ENCODE peak calls at places on chromosome 21, in five cellular contexts. One of them, this sample, is unnamed.

GRCh38 chr21:29346281-29346680 is 47.6 kb downstream of the BACH1 start:
- DNase-seq in stimulated activated CD8-positive, alpha-beta memory T cell treated with anti-CD3 and anti-CD28 coated beads, Interleukin-2, amount 100 ng/mL, for 1 hour: no peak
- DNase-seq in GM12891: no peak
- DNase-seq in lower leg skin: no peak
- DNase-seq in C1 segment of cervical spinal cord: no peak
- DNase-seq in this sample: no peak

GRCh38 chr21:41926068-41926806 is 27.6 kb downstream of the C2CD2 start:
- DNase-seq in stimulated activated CD8-positive, alpha-beta memory T cell treated with anti-CD3 and anti-CD28 coated beads, Interleukin-2, amount 100 ng/mL, for 1 hour: no peak
- DNase-seq in GM12891: no peak
- DNase-seq in C1 segment of cervical spinal cord: no peak
- DNase-seq in lower leg skin: no peak
- DNase-seq in this sample: no peak

GRCh38 chr21:46605759-46606426 is 1.0 kb upstream of the S100B start:
- DNase-seq in lower leg skin: no peak
- DNase-seq in stimulated activated CD8-positive, alpha-beta memory T cell treated with anti-CD3 and anti-CD28 coated beads, Interleukin-2, amount 100 ng/mL, for 1 hour: peak; percentile 33
- DNase-seq in C1 segment of cervical spinal cord: no peak
- DNase-seq in GM12891: peak; percentile 65
- DNase-seq in this sample: no peak

GRCh38 chr21:44913425-44914175 is 7.1 kb downstream of the ITGB2 start:
- DNase-seq in stimulated activated CD8-positive, alpha-beta memory T cell treated with anti-CD3 and anti-CD28 coated beads, Interleukin-2, amount 100 ng/mL, for 1 hour: no peak
- DNase-seq in C1 segment of cervical spinal cord: no peak
- DNase-seq in GM12891: no peak
- DNase-seq in lower leg skin: no peak
- DNase-seq in this sample: no peak

GRCh38 chr21:26136686-26137085 is 33.9 kb downstream of the APP start:
- DNase-seq in stimulated activated CD8-positive, alpha-beta memory T cell treated with anti-CD3 and anti-CD28 coated beads, Interleukin-2, amount 100 ng/mL, for 1 hour: no peak
- DNase-seq in lower leg skin: no peak
- DNase-seq in GM12891: no peak
- DNase-seq in C1 segment of cervical spinal cord: no peak
- DNase-seq in this sample: no peak

GRCh38 chr21:45615145-45615711 is 28.3 kb upstream of the PCBP3 start:
- DNase-seq in GM12891: peak; percentile 62
- DNase-seq in C1 segment of cervical spinal cord: no peak
- DNase-seq in lower leg skin: peak; percentile 77
- DNase-seq in stimulated activated CD8-positive, alpha-beta memory T cell treated with anti-CD3 and anti-CD28 coated beads, Interleukin-2, amount 100 ng/mL, for 1 hour: peak; percentile 76
- DNase-seq in this sample: no peak

GRCh38 chr21:32940079-32941014 is 85.4 kb upstream of the OLIG2 start:
- DNase-seq in GM12891: no peak
- DNase-seq in C1 segment of cervical spinal cord: no peak
- DNase-seq in stimulated activated CD8-positive, alpha-beta memory T cell treated with anti-CD3 and anti-CD28 coated beads, Interleukin-2, amount 100 ng/mL, for 1 hour: no peak
- DNase-seq in lower leg skin: peak; percentile 64
- DNase-seq in this sample: peak; percentile 23

GRCh38 chr21:33199516-33200217 is 30.1 kb upstream of the IFNAR2 start:
- DNase-seq in C1 segment of cervical spinal cord: no peak
- DNase-seq in lower leg skin: peak; percentile 91
- DNase-seq in GM12891: peak; percentile 39
- DNase-seq in stimulated activated CD8-positive, alpha-beta memory T cell treated with anti-CD3 and anti-CD28 coated beads, Interleukin-2, amount 100 ng/mL, for 1 hour: peak; percentile 68
- DNase-seq in this sample: peak; percentile 82

GRCh38 chr21:43325036-43325435 is 101.9 kb downstream of the SIK1 start:
- DNase-seq in GM12891: no peak
- DNase-seq in stimulated activated CD8-positive, alpha-beta memory T cell treated with anti-CD3 and anti-CD28 coated beads, Interleukin-2, amount 100 ng/mL, for 1 hour: no peak
- DNase-seq in lower leg skin: no peak
- DNase-seq in C1 segment of cervical spinal cord: no peak
- DNase-seq in this sample: no peak

GRCh38 chr21:37647781-37648180 is 268.5 kb downstream of the KCNJ6 start:
- DNase-seq in C1 segment of cervical spinal cord: no peak
- DNase-seq in GM12891: no peak
- DNase-seq in stimulated activated CD8-positive, alpha-beta memory T cell treated with anti-CD3 and anti-CD28 coated beads, Interleukin-2, amount 100 ng/mL, for 1 hour: no peak
- DNase-seq in lower leg skin: no peak
- DNase-seq in this sample: no peak

GRCh38 chr21:45129231-45129923 is 55.0 kb downstream of the ADARB1 start:
- DNase-seq in lower leg skin: no peak
- DNase-seq in GM12891: no peak
- DNase-seq in C1 segment of cervical spinal cord: no peak
- DNase-seq in stimulated activated CD8-positive, alpha-beta memory T cell treated with anti-CD3 and anti-CD28 coated beads, Interleukin-2, amount 100 ng/mL, for 1 hour: no peak
- DNase-seq in this sample: no peak

GRCh38 chr21:33896691-33897090 is 18.9 kb downstream of the ATP5PO start:
- DNase-seq in C1 segment of cervical spinal cord: no peak
- DNase-seq in stimulated activated CD8-positive, alpha-beta memory T cell treated with anti-CD3 and anti-CD28 coated beads, Interleukin-2, amount 100 ng/mL, for 1 hour: no peak
- DNase-seq in lower leg skin: no peak
- DNase-seq in GM12891: no peak
- DNase-seq in this sample: no peak

GRCh38 chr21:14773777-14774345 is 227.7 kb upstream of the SAMSN1 start:
- DNase-seq in stimulated activated CD8-positive, alpha-beta memory T cell treated with anti-CD3 and anti-CD28 coated beads, Interleukin-2, amount 100 ng/mL, for 1 hour: peak; percentile 35
- DNase-seq in C1 segment of cervical spinal cord: no peak
- DNase-seq in GM12891: no peak
- DNase-seq in lower leg skin: no peak
- DNase-seq in this sample: peak; percentile 15

GRCh38 chr21:16196521-16197208 is 466.9 kb downstream of the USP25 start:
- DNase-seq in C1 segment of cervical spinal cord: no peak
- DNase-seq in lower leg skin: no peak
- DNase-seq in stimulated activated CD8-positive, alpha-beta memory T cell treated with anti-CD3 and anti-CD28 coated beads, Interleukin-2, amount 100 ng/mL, for 1 hour: no peak
- DNase-seq in GM12891: no peak
- DNase-seq in this sample: no peak

GRCh38 chr21:32135401-32136363 is 143.2 kb downstream of the MIS18A start:
- DNase-seq in GM12891: no peak
- DNase-seq in stimulated activated CD8-positive, alpha-beta memory T cell treated with anti-CD3 and anti-CD28 coated beads, Interleukin-2, amount 100 ng/mL, for 1 hour: no peak
- DNase-seq in lower leg skin: no peak
- DNase-seq in C1 segment of cervical spinal cord: no peak
- DNase-seq in this sample: no peak

GRCh38 chr21:46078984-46079356 is 18.9 kb upstream of the COL6A2 start:
- DNase-seq in C1 segment of cervical spinal cord: no peak
- DNase-seq in lower leg skin: peak; percentile 89
- DNase-seq in GM12891: peak; percentile 7
- DNase-seq in stimulated activated CD8-positive, alpha-beta memory T cell treated with anti-CD3 and anti-CD28 coated beads, Interleukin-2, amount 100 ng/mL, for 1 hour: no peak
- DNase-seq in this sample: no peak

GRCh38 chr21:29423051-29423450 is 124.3 kb downstream of the BACH1 start:
- DNase-seq in lower leg skin: no peak
- DNase-seq in GM12891: no peak
- DNase-seq in C1 segment of cervical spinal cord: no peak
- DNase-seq in stimulated activated CD8-positive, alpha-beta memory T cell treated with anti-CD3 and anti-CD28 coated beads, Interleukin-2, amount 100 ng/mL, for 1 hour: no peak
- DNase-seq in this sample: no peak

GRCh38 chr21:17406202-17406601 is 106.6 kb upstream of the CXADR start:
- DNase-seq in GM12891: no peak
- DNase-seq in stimulated activated CD8-positive, alpha-beta memory T cell treated with anti-CD3 and anti-CD28 coated beads, Interleukin-2, amount 100 ng/mL, for 1 hour: no peak
- DNase-seq in lower leg skin: no peak
- DNase-seq in C1 segment of cervical spinal cord: no peak
- DNase-seq in this sample: no peak

GRCh38 chr21:37863842-37864241 is 52.4 kb downstream of the KCNJ6 start:
- DNase-seq in stimulated activated CD8-positive, alpha-beta memory T cell treated with anti-CD3 and anti-CD28 coated beads, Interleukin-2, amount 100 ng/mL, for 1 hour: no peak
- DNase-seq in C1 segment of cervical spinal cord: no peak
- DNase-seq in GM12891: no peak
- DNase-seq in lower leg skin: no peak
- DNase-seq in this sample: no peak

GRCh38 chr21:36330904-36331303 is 10.9 kb downstream of the MORC3 start:
- DNase-seq in C1 segment of cervical spinal cord: no peak
- DNase-seq in GM12891: no peak
- DNase-seq in stimulated activated CD8-positive, alpha-beta memory T cell treated with anti-CD3 and anti-CD28 coated beads, Interleukin-2, amount 100 ng/mL, for 1 hour: peak; percentile 7
- DNase-seq in lower leg skin: no peak
- DNase-seq in this sample: peak; percentile 34

GRCh38 chr21:45304945-45305344 is 17.2 kb upstream of the POFUT2 start:
- DNase-seq in GM12891: no peak
- DNase-seq in lower leg skin: no peak
- DNase-seq in stimulated activated CD8-positive, alpha-beta memory T cell treated with anti-CD3 and anti-CD28 coated beads, Interleukin-2, amount 100 ng/mL, for 1 hour: no peak
- DNase-seq in C1 segment of cervical spinal cord: no peak
- DNase-seq in this sample: no peak

GRCh38 chr21:29190920-29191319 is 60.5 kb downstream of the MAP3K7CL start:
- DNase-seq in lower leg skin: no peak
- DNase-seq in stimulated activated CD8-positive, alpha-beta memory T cell treated with anti-CD3 and anti-CD28 coated beads, Interleukin-2, amount 100 ng/mL, for 1 hour: no peak
- DNase-seq in GM12891: no peak
- DNase-seq in C1 segment of cervical spinal cord: no peak
- DNase-seq in this sample: no peak

GRCh38 chr21:41141031-41141457 is 26.9 kb upstream of the BACE2 start:
- DNase-seq in stimulated activated CD8-positive, alpha-beta memory T cell treated with anti-CD3 and anti-CD28 coated beads, Interleukin-2, amount 100 ng/mL, for 1 hour: no peak
- DNase-seq in GM12891: no peak
- DNase-seq in C1 segment of cervical spinal cord: no peak
- DNase-seq in lower leg skin: no peak
- DNase-seq in this sample: no peak

GRCh38 chr21:44778499-44778911 is 23.1 kb downstream of the UBE2G2 start:
- DNase-seq in lower leg skin: no peak
- DNase-seq in C1 segment of cervical spinal cord: no peak
- DNase-seq in stimulated activated CD8-positive, alpha-beta memory T cell treated with anti-CD3 and anti-CD28 coated beads, Interleukin-2, amount 100 ng/mL, for 1 hour: no peak
- DNase-seq in GM12891: no peak
- DNase-seq in this sample: no peak

GRCh38 chr21:25639922-25640670 is 1.0 kb downstream of the JAM2 start:
- DNase-seq in stimulated activated CD8-positive, alpha-beta memory T cell treated with anti-CD3 and anti-CD28 coated beads, Interleukin-2, amount 100 ng/mL, for 1 hour: no peak
- DNase-seq in C1 segment of cervical spinal cord: peak; percentile 8
- DNase-seq in lower leg skin: no peak
- DNase-seq in GM12891: no peak
- DNase-seq in this sample: no peak

GRCh38 chr21:32248616-32249550 is 30.0 kb downstream of the MIS18A start:
- DNase-seq in C1 segment of cervical spinal cord: no peak
- DNase-seq in GM12891: no peak
- DNase-seq in lower leg skin: no peak
- DNase-seq in stimulated activated CD8-positive, alpha-beta memory T cell treated with anti-CD3 and anti-CD28 coated beads, Interleukin-2, amount 100 ng/mL, for 1 hour: no peak
- DNase-seq in this sample: peak; percentile 63

GRCh38 chr21:42654913-42655796 is 1.7 kb downstream of the PDE9A start:
- DNase-seq in lower leg skin: no peak
- DNase-seq in GM12891: no peak
- DNase-seq in C1 segment of cervical spinal cord: no peak
- DNase-seq in stimulated activated CD8-positive, alpha-beta memory T cell treated with anti-CD3 and anti-CD28 coated beads, Interleukin-2, amount 100 ng/mL, for 1 hour: no peak
- DNase-seq in this sample: no peak

GRCh38 chr21:15947707-15948106 is 217.9 kb downstream of the USP25 start:
- DNase-seq in C1 segment of cervical spinal cord: no peak
- DNase-seq in GM12891: no peak
- DNase-seq in stimulated activated CD8-positive, alpha-beta memory T cell treated with anti-CD3 and anti-CD28 coated beads, Interleukin-2, amount 100 ng/mL, for 1 hour: no peak
- DNase-seq in lower leg skin: no peak
- DNase-seq in this sample: no peak

GRCh38 chr21:26834181-26834945 is 10.8 kb downstream of the ADAMTS1 start:
- DNase-seq in stimulated activated CD8-positive, alpha-beta memory T cell treated with anti-CD3 and anti-CD28 coated beads, Interleukin-2, amount 100 ng/mL, for 1 hour: no peak
- DNase-seq in lower leg skin: no peak
- DNase-seq in C1 segment of cervical spinal cord: no peak
- DNase-seq in GM12891: no peak
- DNase-seq in this sample: no peak

GRCh38 chr21:45088729-45089128 is 14.3 kb downstream of the ADARB1 start:
- DNase-seq in lower leg skin: no peak
- DNase-seq in GM12891: no peak
- DNase-seq in C1 segment of cervical spinal cord: no peak
- DNase-seq in stimulated activated CD8-positive, alpha-beta memory T cell treated with anti-CD3 and anti-CD28 coated beads, Interleukin-2, amount 100 ng/mL, for 1 hour: no peak
- DNase-seq in this sample: no peak

GRCh38 chr21:38910390-38911008 is 104.8 kb downstream of the ETS2 start:
- DNase-seq in C1 segment of cervical spinal cord: no peak
- DNase-seq in lower leg skin: no peak
- DNase-seq in GM12891: no peak
- DNase-seq in stimulated activated CD8-positive, alpha-beta memory T cell treated with anti-CD3 and anti-CD28 coated beads, Interleukin-2, amount 100 ng/mL, for 1 hour: no peak
- DNase-seq in this sample: no peak

This sample was measured in NCI-H774.